ENCODE peak calls at places on chromosomes 4 and X, in eight cellular contexts. I is heart right ventricle, R is A549, Q is transverse colon, A is cardiac muscle cell, S is prostate gland, K is brain microvascular endothelial cell, P is left lung. B is an unnamed sample.

GRCh38 chrX:152245231-152245630 is 106.9 kb upstream of the MAGEA10 start:
- DNase-seq in I (no peak), R (no peak), Q (no peak), A (no peak), S (no peak), K (peak; percentile 48), P (no peak), B (no peak)

GRCh38 chr4:84673475-84674230 is 90.7 kb downstream of the CDS1 start:
- DNase-seq in I (no peak), R (peak; percentile 16), Q (no peak), A (no peak), S (no peak), K (peak; percentile 75), P (no peak), B (no peak)

GRCh38 chrX:826026-826425 is 195.4 kb downstream of the SHOX start:
- DNase-seq in I (no peak), R (no peak), Q (no peak), A (no peak), S (no peak), K (peak; percentile 60), P (no peak), B (no peak)

GRCh38 chr4:146981651-146982050 is 36.0 kb upstream of the TTC29 start:
- DNase-seq in I (no peak), R (no peak), Q (no peak), A (peak; percentile 8), S (no peak), K (peak; percentile 40), P (no peak), B (no peak)

GRCh38 chrX:110863883-110864282 is 68.3 kb upstream of the CHRDL1 start:
- DNase-seq in I (no peak), R (no peak), Q (no peak), A (no peak), S (no peak), K (no peak), P (no peak), B (no peak)

GRCh38 chr4:154049457-154050181 is 260.7 kb upstream of the SFRP2 start:
- DNase-seq in I (no peak), R (peak; percentile 6), Q (peak; percentile 10), A (peak; percentile 22), S (no peak), K (peak; percentile 28), P (no peak), B (no peak)

GRCh38 chrX:103879339-103879738 is 47.3 kb upstream of the RAB9B start:
- DNase-seq in I (no peak), R (no peak), Q (no peak), A (no peak), S (no peak), K (peak; percentile 26), P (no peak), B (no peak)

GRCh38 chr4:79603681-79604080 is 195.7 kb upstream of the GK2 start:
- DNase-seq in I (no peak), R (no peak), Q (no peak), A (no peak), S (no peak), K (no peak), P (no peak), B (no peak)

GRCh38 chr4:27861381-27861787 is 1000.7 kb downstream of the STIM2 start:
- DNase-seq in I (no peak), R (peak; percentile 29), Q (no peak), A (peak; percentile 71), S (peak; percentile 17), K (peak; percentile 67), P (no peak), B (peak; percentile 85)

GRCh38 chr4:79917246-79917645 is 155.8 kb downstream of the ANTXR2 start:
- DNase-seq in I (peak; percentile 9), R (peak; percentile 42), Q (peak; percentile 22), A (no peak), S (no peak), K (peak; percentile 46), P (no peak), B (no peak)

GRCh38 chrX:109856974-109857373 is 123.9 kb upstream of the ACSL4 start:
- DNase-seq in I (no peak), R (peak; percentile 18), Q (no peak), A (peak; percentile 53), S (no peak), K (no peak), P (no peak), B (no peak)

DNA sequence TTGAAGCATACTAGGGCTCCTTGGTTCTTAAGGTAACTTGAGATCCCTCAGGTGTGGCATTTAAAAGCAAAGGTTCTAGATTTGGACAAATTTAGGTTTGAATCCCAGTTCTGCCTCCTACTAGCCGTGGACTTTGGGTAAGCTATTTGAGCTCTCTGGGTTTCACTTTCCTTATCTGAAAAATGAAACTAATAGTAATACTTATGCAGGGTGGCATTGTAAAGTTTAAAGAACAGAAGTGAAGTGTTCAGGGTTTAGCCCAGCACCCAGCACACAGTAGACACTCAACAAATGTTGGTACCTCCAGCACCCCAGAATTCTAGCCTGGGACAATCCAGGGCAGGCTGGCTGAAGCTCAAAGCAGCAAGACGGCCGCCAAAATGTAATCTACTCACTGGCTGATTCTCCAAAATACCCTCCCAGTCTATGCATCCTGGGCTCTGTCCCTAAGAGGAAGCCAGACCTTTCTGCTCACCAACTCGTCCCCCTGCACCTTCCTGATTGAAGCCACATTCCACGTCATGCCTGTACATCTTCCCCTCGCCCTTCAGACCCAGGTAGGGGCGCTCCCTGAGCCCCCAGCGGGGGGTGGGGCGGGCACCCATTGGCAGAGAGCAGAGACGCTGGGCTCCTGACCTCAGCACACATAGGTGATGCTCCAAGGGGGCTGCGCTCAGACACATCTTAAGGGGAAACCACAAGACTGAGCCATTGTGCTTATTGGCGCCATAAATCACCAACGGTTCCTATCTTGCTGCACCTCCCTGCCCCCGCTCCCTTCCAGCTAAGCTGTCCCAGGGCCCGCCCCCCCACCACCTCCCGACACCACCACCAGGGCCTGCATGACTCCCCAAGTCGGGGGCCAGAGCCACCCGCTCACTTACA is 160.6 kb downstream of the BCOR start:
- DNase-seq in I (no peak), R (no peak), Q (no peak), A (no peak), S (no peak), K (no peak), P (no peak), B (no peak)
- H3K4me3 ChIP-seq in I (no peak overlapping the region), R (no peak overlapping the region), Q (no peak overlapping the region), A (no peak overlapping the region), S (no peak overlapping the region), K (no peak overlapping the region), P (no peak overlapping the region), B (no peak overlapping the region)

GRCh38 chrX:56029691-56030090 is 202.5 kb upstream of the KLF8 start:
- DNase-seq in I (no peak), R (no peak), Q (no peak), A (no peak), S (no peak), K (no peak), P (no peak), B (peak; percentile 6)
- TF ChIP-seq CTCF in I (no peak), R (no peak), Q (no peak), A (no peak), S (no peak), K (no peak), P (no peak), B (no peak)

GRCh38 chrX:106611682-106612402 is at the start of gene RADX:
- DNase-seq in I (peak; percentile 71), R (peak; percentile 61), Q (peak; percentile 86), A (peak; percentile 95), S (peak; percentile 56), K (peak; percentile 46), P (peak; percentile 87), B (peak; percentile 19)
- H3K4me3 ChIP-seq in I (peak within 1 kb of the TSS; percentile 56), R (peak within 1 kb of the TSS; percentile 50), Q (peak within 1 kb of the TSS; percentile 40), A (peak within 1 kb of the TSS; percentile 35), S (peak within 1 kb of the TSS; percentile 31), K (peak within 1 kb of the TSS; percentile 66), P (peak within 1 kb of the TSS; percentile 25), B (peak within 1 kb of the TSS; percentile 49)

GRCh38 chr4:33961751-33962150 is 2282.6 kb downstream of the ARAP2 start:
- DNase-seq in I (no peak), R (no peak), Q (no peak), A (no peak), S (no peak), K (no peak), P (no peak), B (no peak)

GRCh38 chr4:33966808-33967207 is 2277.5 kb downstream of the ARAP2 start:
- DNase-seq in I (no peak), R (no peak), Q (no peak), A (no peak), S (no peak), K (no peak), P (no peak), B (no peak)
- TF ChIP-seq CTCF in I (no peak), R (no peak), Q (no peak), A (no peak), S (no peak), K (no peak), P (no peak), B (no peak)

DNA sequence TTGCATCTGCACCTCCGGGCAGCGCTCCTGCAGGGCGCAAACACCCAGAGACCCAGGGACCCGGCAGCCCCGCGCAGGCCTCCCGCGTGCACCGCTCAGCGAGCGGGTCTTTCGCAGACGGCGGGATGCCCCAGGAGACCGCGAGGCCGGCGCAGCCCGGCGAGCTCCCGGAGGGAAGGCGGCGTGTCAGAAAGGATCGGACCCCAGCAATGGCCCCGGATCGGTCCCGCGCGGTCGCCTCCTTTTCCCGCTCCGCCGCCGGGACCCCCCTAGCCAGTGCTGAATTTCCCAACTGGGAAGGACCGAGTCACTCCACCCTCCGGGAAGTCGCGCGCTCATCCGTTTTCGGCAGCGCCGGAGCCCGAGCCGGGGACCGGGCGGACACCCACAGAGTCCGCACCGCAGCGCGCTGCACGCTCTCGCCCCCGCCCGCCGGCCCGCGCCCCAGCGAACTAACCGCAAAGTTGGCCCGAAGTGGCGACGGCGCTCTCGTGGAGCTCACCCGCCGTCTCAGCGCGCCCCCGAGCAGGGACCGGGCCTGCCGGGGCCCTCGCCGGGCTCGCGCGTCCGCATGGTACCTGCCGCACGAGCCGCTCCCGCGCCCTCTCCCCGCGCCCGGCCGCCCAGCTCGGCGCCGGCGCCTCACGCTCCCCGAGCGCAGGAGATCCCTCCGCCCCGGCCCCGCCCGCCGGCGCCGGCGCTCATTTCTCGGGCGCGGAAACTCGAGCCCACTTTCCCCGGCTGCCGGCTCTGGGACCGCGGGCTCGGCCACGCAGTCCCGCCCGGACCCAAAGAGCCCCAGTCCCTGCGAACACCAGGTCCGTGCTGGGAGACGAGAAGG is at the start of gene FAT1:
- DNase-seq in I (peak; percentile 77), R (peak; percentile 77), Q (peak; percentile 71), A (peak; percentile 91), S (peak; percentile 58), K (peak; percentile 26), P (peak; percentile 86), B (no peak)
- H3K4me3 ChIP-seq in I (peak within 1 kb of the TSS; percentile 75), R (peak within 1 kb of the TSS; percentile 67), Q (peak within 1 kb of the TSS; percentile 70), A (peak within 1 kb of the TSS; percentile 75), S (peak within 1 kb of the TSS; percentile 80), K (peak within 1 kb of the TSS; percentile 70), P (peak within 1 kb of the TSS; percentile 76), B (peak within 1 kb of the TSS; percentile 83)

B was measured in LNCaP clone FGC.